ENCODE peak calls at places on chromosome 2, in five cellular contexts. C is OCI-LY7, K is hepatocyte, S is GM23338, W is HCT116. Y is an unnamed sample.

GRCh38 chr2:207330912-207331311 is 165.2 kb upstream of the KLF7 start:
- DNase-seq in W (peak; percentile 94), S (no peak), K (peak; percentile 66), C (no peak), Y (no peak)

GRCh38 chr2:108199726-108200125 is 40.0 kb upstream of the SULT1C3 start:
- DNase-seq in C (no peak), S (no peak), W (no peak), K (no peak), Y (no peak)

GRCh38 chr2:47536696-47537095 is 133.7 kb downstream of the MSH2 start:
- DNase-seq in K (no peak), W (no peak), S (no peak), C (no peak), Y (no peak)

GRCh38 chr2:33083671-33084387 is 137.1 kb downstream of the LTBP1 start:
- DNase-seq in C (peak; percentile 67), K (no peak), S (peak; percentile 47), W (no peak), Y (no peak)

GRCh38 chr2:239691720-239692119 is 290.9 kb upstream of the HDAC4 start:
- DNase-seq in C (no peak), K (no peak), S (no peak), W (no peak), Y (no peak)

GRCh38 chr2:152359573-152360363 is 24.8 kb downstream of the FMNL2 start:
- DNase-seq in C (no peak), S (no peak), W (no peak), K (no peak), Y (no peak)

GRCh38 chr2:8176837-8177236 is 505.0 kb upstream of the ID2 start:
- DNase-seq in K (no peak), C (no peak), W (no peak), S (no peak), Y (no peak)

GRCh38 chr2:120392923-120393322 is 47.0 kb downstream of the INHBB start:
- DNase-seq in K (no peak), W (no peak), C (no peak), S (no peak), Y (no peak)

GRCh38 chr2:200905618-200906296 is 16.6 kb downstream of the NIF3L1 start:
- DNase-seq in S (peak; percentile 79), W (peak; percentile 69), K (peak; percentile 81), C (peak; percentile 68), Y (peak; percentile 67)

GRCh38 chr2:20231632-20232031 is 6.7 kb upstream of the SDC1 start:
- DNase-seq in W (peak; percentile 90), C (no peak), K (peak; percentile 60), S (peak; percentile 64), Y (no peak)

GRCh38 chr2:54956392-54956722 is 93.9 kb downstream of the RTN4 start:
- DNase-seq in K (no peak), S (peak; percentile 47), W (no peak), C (no peak), Y (no peak)

GRCh38 chr2:105775809-105776559 is 31.3 kb downstream of the NCK2 start:
- DNase-seq in W (no peak), C (peak; percentile 62), S (no peak), K (no peak), Y (no peak)

GRCh38 chr2:152389483-152389882 is 54.5 kb downstream of the FMNL2 start:
- DNase-seq in C (no peak), K (no peak), W (no peak), S (no peak), Y (no peak)

GRCh38 chr2:181832015-181832414 is 59.5 kb upstream of the ITPRID2 start:
- DNase-seq in W (no peak), S (no peak), K (no peak), C (no peak), Y (no peak)

GRCh38 chr2:179240481-179241451 is 23.9 kb downstream of the SESTD1 start:
- DNase-seq in S (peak; percentile 54), C (no peak), W (no peak), K (no peak), Y (no peak)

GRCh38 chr2:28161466-28161865 is 231.2 kb upstream of the FOSL2 start:
- DNase-seq in K (no peak), S (no peak), C (no peak), W (no peak), Y (no peak)

GRCh38 chr2:43199492-43200481 is 26.6 kb downstream of the ZFP36L2 start:
- DNase-seq in W (no peak), K (peak; percentile 85), C (no peak), S (no peak), Y (no peak)

GRCh38 chr2:19774788-19775156 is 127.0 kb downstream of the TTC32 start:
- DNase-seq in W (no peak), C (no peak), K (no peak), S (peak; percentile 88), Y (no peak)

GRCh38 chr2:47652041-47652713 is 130.8 kb upstream of the MSH6 start:
- DNase-seq in C (no peak), S (no peak), K (no peak), W (no peak), Y (no peak)

GRCh38 chr2:221943078-221943810 is 355.6 kb downstream of the PAX3 start:
- DNase-seq in K (no peak), S (no peak), W (no peak), C (no peak), Y (no peak)

GRCh38 chr2:1658394-1659151 is 85.7 kb downstream of the PXDN start:
- DNase-seq in W (no peak), S (no peak), C (no peak), K (no peak), Y (no peak)
- H4K20me1 ChIP-seq in W (no peaks in the 10 kb centered on the region), S (peaks cover 4% of the 10 kb centered on the region), C (no peaks in the 10 kb centered on the region), K (no peaks in the 10 kb centered on the region), Y (no peaks in the 10 kb centered on the region)

GRCh38 chr2:175955168-175955567 is 46.9 kb downstream of the LNPK start:
- DNase-seq in W (no peak), S (no peak), C (no peak), K (no peak), Y (no peak)

GRCh38 chr2:175948202-175948601 is 53.9 kb downstream of the LNPK start:
- DNase-seq in C (no peak), W (no peak), S (no peak), K (peak; percentile 9), Y (no peak)

GRCh38 chr2:175947073-175947472 is 55.0 kb downstream of the LNPK start:
- DNase-seq in S (no peak), C (no peak), W (no peak), K (no peak), Y (no peak)

GRCh38 chr2:175950512-175950911 is 51.6 kb downstream of the LNPK start:
- DNase-seq in C (no peak), S (no peak), W (no peak), K (no peak), Y (no peak)
- H3K4me2 ChIP-seq in C (no peak overlapping the region), S (no peak overlapping the region), W (no peak overlapping the region), K (no peak overlapping the region), Y (no peak overlapping the region)

GRCh38 chr2:128322651-128323491 is 4.2 kb upstream of the HS6ST1 start:
- DNase-seq in S (peak; percentile 47), C (no peak), K (peak; percentile 15), W (no peak), Y (no peak)
- TF ChIP-seq EZH2phosphoT487 in S (no peak), C (no peak), K (no peak), W (no peak), Y (no peak)

GRCh38 chr2:38601463-38602135 is 1.1 kb downstream of the HNRNPLL start:
- DNase-seq in S (peak; percentile 56), C (peak; percentile 15), K (peak; percentile 16), W (no peak), Y (peak; percentile 32)

GRCh38 chr2:38600242-38600891 is 2.4 kb downstream of the HNRNPLL start:
- DNase-seq in W (no peak), K (peak; percentile 47), C (no peak), S (peak; percentile 17), Y (no peak)

GRCh38 chr2:38602136-38602731 is 494 bp downstream of the HNRNPLL start:
- DNase-seq in W (no peak), S (peak; percentile 57), C (peak; percentile 58), K (peak; percentile 51), Y (peak; percentile 25)

GRCh38 chr2:38599706-38600105 is 3.0 kb downstream of the HNRNPLL start:
- DNase-seq in S (no peak), K (no peak), W (no peak), C (no peak), Y (no peak)

GRCh38 chr2:38601061-38601460 is 1.7 kb downstream of the HNRNPLL start:
- DNase-seq in K (no peak), C (no peak), W (no peak), S (no peak), Y (no peak)
- H4K20me1 ChIP-seq in K (peaks cover 58% of the 10 kb centered on the region), C (peaks cover 8% of the 10 kb centered on the region), W (peaks cover 7% of the 10 kb centered on the region), S (peaks cover 27% of the 10 kb centered on the region), Y (no peaks in the 10 kb centered on the region)

Y was measured in MM.1S.